ENCODE peak calls at places on chromosome 16, in six cellular contexts. X, K, U, H, B and F are unnamed samples.

GRCh38 chr16:57091990-57092785 is at the start of gene CPNE2:
- DNase-seq in X (peak), K (no peak), B (no peak), H (no peak), U (peak), F (peak)

GRCh38 chr16:86680661-86681439 is 102.5 kb downstream of the FOXL1 start:
- DNase-seq in H (no peak), X (no peak), B (no peak), U (no peak), K (no peak), F (no peak)

GRCh38 chr16:66004706-66005105 is 361.8 kb upstream of the CDH5 start:
- DNase-seq in X (no peak), K (no peak), H (no peak), B (no peak), U (no peak), F (no peak)

GRCh38 chr16:27822529-27823437 is 240.7 kb downstream of the GSG1L start:
- DNase-seq in K (no peak), H (no peak), X (peak), U (no peak), B (no peak), F (no peak)

GRCh38 chr16:8858994-8859912 is 9.6 kb downstream of the CARHSP1 start:
- DNase-seq in B (no peak), K (no peak), X (no peak), U (no peak), H (no peak), F (no peak)

GRCh38 chr16:27436065-27436464 is 34.1 kb downstream of the IL21R start:
- DNase-seq in B (no peak), X (no peak), H (peak), U (no peak), K (no peak), F (peak)

GRCh38 chr16:21224800-21225199 is 8.7 kb upstream of the ANKS4B start:
- DNase-seq in B (no peak), X (no peak), H (no peak), U (no peak), K (no peak), F (no peak)

GRCh38 chr16:78639775-78640174 is 540.3 kb downstream of the WWOX start:
- DNase-seq in X (no peak), H (no peak), K (no peak), B (no peak), U (no peak), F (no peak)

GRCh38 chr16:1105888-1106620 is 10.0 kb upstream of the C1QTNF8 start:
- DNase-seq in K (peak), B (no peak), X (peak), U (peak), H (no peak), F (no peak)

GRCh38 chr16:27408602-27409031 is 6.6 kb downstream of the IL21R start:
- DNase-seq in H (no peak), U (no peak), B (no peak), X (no peak), K (no peak), F (no peak)

GRCh38 chr16:65809627-65810026 is 556.9 kb upstream of the CDH5 start:
- DNase-seq in B (no peak), K (no peak), U (no peak), X (no peak), H (no peak), F (no peak)

GRCh38 chr16:19128454-19129210 is 14.9 kb downstream of the ITPRIPL2 start:
- DNase-seq in K (no peak), H (no peak), B (no peak), X (no peak), U (no peak), F (no peak)

GRCh38 chr16:58418601-58419000 is 26.3 kb downstream of the GINS3 start:
- DNase-seq in X (no peak), U (peak), K (no peak), H (no peak), B (no peak), F (no peak)

GRCh38 chr16:27465483-27465879 is 63.5 kb downstream of the IL21R start:
- DNase-seq in H (no peak), U (no peak), X (no peak), K (no peak), B (no peak), F (no peak)

GRCh38 chr16:25161753-25162152 is 50.2 kb downstream of the LCMT1 start:
- DNase-seq in X (no peak), H (no peak), B (no peak), U (no peak), K (no peak), F (no peak)

GRCh38 chr16:71424626-71425025 is 17.2 kb downstream of the TLE7 start:
- DNase-seq in X (no peak), B (no peak), U (no peak), K (no peak), H (no peak), F (no peak)

GRCh38 chr16:82655720-82656500 is 29.1 kb downstream of the CDH13 start:
- DNase-seq in K (no peak), B (no peak), X (no peak), H (no peak), U (no peak), F (no peak)

GRCh38 chr16:81623365-81624102 is 155.6 kb upstream of the PLCG2 start:
- DNase-seq in B (no peak), X (peak), U (no peak), H (no peak), K (peak), F (no peak)

GRCh38 chr16:54998834-54999233 is 68.2 kb downstream of the IRX5 start:
- DNase-seq in B (no peak), X (no peak), K (no peak), U (no peak), H (no peak), F (no peak)

GRCh38 chr16:59719121-59719520 is 985.0 kb upstream of the GOT2 start:
- DNase-seq in H (no peak), B (no peak), U (no peak), K (no peak), X (no peak), F (no peak)

GRCh38 chr16:89602273-89602951 is 11.0 kb upstream of the DPEP1 start:
- DNase-seq in H (no peak), K (no peak), U (no peak), X (no peak), B (no peak), F (no peak)

GRCh38 chr16:11396241-11397048 is 51.2 kb downstream of the RMI2 start:
- DNase-seq in B (peak), U (peak), K (peak), X (peak), H (peak), F (peak)

GRCh38 chr16:49492090-49492801 is 118.6 kb downstream of the C16orf78 start:
- DNase-seq in X (no peak), B (no peak), H (no peak), U (peak), K (no peak), F (peak)

GRCh38 chr16:72835041-72835440 is 212.9 kb downstream of the ZFHX3 start:
- DNase-seq in B (no peak), H (no peak), U (no peak), K (no peak), X (no peak), F (no peak)

GRCh38 chr16:49464877-49465504 is 91.4 kb downstream of the C16orf78 start:
- DNase-seq in X (peak), U (peak), B (no peak), H (no peak), K (no peak), F (no peak)

GRCh38 chr16:53055603-53056527 is 1.1 kb downstream of the CHD9 start:
- DNase-seq in B (no peak), U (peak), K (no peak), H (peak), X (no peak), F (no peak)

GRCh38 chr16:78976212-78976611 is 624.3 kb downstream of the MAF start:
- DNase-seq in B (no peak), K (no peak), U (no peak), X (no peak), H (no peak), F (no peak)

GRCh38 chr16:68732068-68732680 is 4.9 kb upstream of the CDH1 start:
- DNase-seq in B (no peak), H (peak), U (no peak), X (no peak), K (no peak), F (no peak)

GRCh38 chr16:17556276-17557052 is 85.7 kb upstream of the XYLT1 start:
- DNase-seq in H (no peak), K (no peak), U (no peak), B (no peak), X (peak), F (no peak)

GRCh38 chr16:2818278-2818876 is 1.3 kb downstream of the PRSS21 start:
- DNase-seq in X (no peak), B (no peak), H (no peak), K (no peak), U (no peak), F (no peak)

GRCh38 chr16:4534151-4534790 is 4.3 kb downstream of the CDIP1 start:
- DNase-seq in B (no peak), K (no peak), U (no peak), H (no peak), X (no peak), F (no peak)